ENCODE peak calls at places on chromosomes 11 and 22, in eight cellular contexts. W is activated CD4-positive, alpha-beta T cell treated with anti-CD3 and anti-CD28 coated beads, Interleukin-2, amount 10 ng/mL, durations not matched to agents 7 days and 5 days; D is right lobe of liver; C is hippocampal formation; T is iris pigment epithelial cell; F is HT1080; K is NAMALWA; N is A172. Y is an unnamed sample.
A peak's percentile ranks its signal among the peaks of the same experiment; 100 is the strongest.

GRCh38 chr11:8225589-8226036 is 38.1 kb downstream of the LMO1 start:
- DNase-seq in W (peak; percentile 67), D (peak; percentile 53), C (peak; percentile 40), T (peak; percentile 43), F (peak; percentile 63), K (peak; percentile 83), N (peak; percentile 63), Y (peak; percentile 88)

GRCh38 chr11:63761870-63762661 is 6.5 kb downstream of the ZFTA start:
- DNase-seq in W (no peak), D (no peak), C (no peak), T (no peak), F (no peak), K (no peak), N (no peak), Y (peak; percentile 88)

GRCh38 chr11:1153105-1153950 is 4.4 kb upstream of the MUC5AC start:
- DNase-seq in W (no peak), D (no peak), C (no peak), T (no peak), F (no peak), K (no peak), N (peak; percentile 54), Y (peak; percentile 50)

GRCh38 chr11:7514099-7514725 is 413 bp downstream of the PPFIBP2 start:
- DNase-seq in W (peak; percentile 26), D (peak; percentile 62), C (no peak), T (no peak), F (no peak), K (peak; percentile 56), N (no peak), Y (no peak)

GRCh38 chr22:46147471-46148267 is 2.7 kb upstream of the PPARA start:
- DNase-seq in W (no peak), D (peak; percentile 91), C (no peak), T (no peak), F (no peak), K (no peak), N (no peak), Y (no peak)

GRCh38 chr11:91527380-91528030 is 697.1 kb upstream of the FAT3 start:
- DNase-seq in W (no peak), D (no peak), C (no peak), T (no peak), F (peak; percentile 3), K (no peak), N (no peak), Y (no peak)

GRCh38 chr11:48063424-48063978 is 83.1 kb downstream of the PTPRJ start:
- DNase-seq in W (no peak), D (no peak), C (no peak), T (peak; percentile 98), F (peak; percentile 83), K (no peak), N (peak; percentile 91), Y (no peak)

GRCh38 chr11:113345978-113346377 is 31.6 kb downstream of the TTC12 start:
- DNase-seq in W (no peak), D (no peak), C (no peak), T (peak; percentile 71), F (no peak), K (no peak), N (no peak), Y (no peak)

GRCh38 chr11:76745059-76745376 is 38.1 kb upstream of the TSKU start:
- DNase-seq in W (no peak), D (no peak), C (no peak), T (no peak), F (no peak), K (no peak), N (no peak), Y (no peak)